ENCODE peak calls at places on chromosomes 2 and 18, in seven cellular contexts. L is IMR-90, M is K562, E is GM12878, B is heart left ventricle, I is neural progenitor cell, Z is psoas muscle. A is an unnamed sample.

GRCh38 chr2:240220371-240220770 is 79.9 kb upstream of the OTOS start:
- DNase-seq in L (peak; percentile 80), M (no peak), E (no peak), B (no peak), I (no peak), Z (no peak), A (no peak)

GRCh38 chr2:163667064-163667887 is 68.5 kb downstream of the FIGN start:
- DNase-seq in L (peak; percentile 94), M (no peak), E (no peak), B (no peak), I (no peak), Z (no peak), A (no peak)

GRCh38 chr2:8469709-8470493 is 212.0 kb upstream of the ID2 start:
- DNase-seq in L (no peak), M (no peak), E (no peak), B (no peak), I (no peak), Z (no peak), A (no peak)

GRCh38 chr18:45590060-45590537 is 25.2 kb upstream of the SLC14A2 start:
- DNase-seq in L (peak; percentile 6), M (no peak), E (no peak), B (no peak), I (no peak), Z (no peak), A (no peak)

GRCh38 chr2:128630974-128631697 is 312.5 kb upstream of the HS6ST1 start:
- DNase-seq in L (no peak), M (no peak), E (no peak), B (no peak), I (no peak), Z (no peak), A (no peak)

GRCh38 chr2:24158131-24158530 is 16.7 kb upstream of the FAM228A start:
- DNase-seq in L (no peak), M (no peak), E (no peak), B (no peak), I (no peak), Z (no peak), A (no peak)

GRCh38 chr18:22609642-22610041 is 191.9 kb upstream of the CTAGE1 start:
- DNase-seq in L (peak; percentile 16), M (peak; percentile 15), E (no peak), B (peak; percentile 77), I (peak; percentile 42), Z (peak; percentile 25), A (no peak)

GRCh38 chr18:10169064-10169562 is 255.3 kb downstream of the VAPA start:
- DNase-seq in L (peak; percentile 72), M (no peak), E (no peak), B (no peak), I (no peak), Z (no peak), A (no peak)

DNA sequence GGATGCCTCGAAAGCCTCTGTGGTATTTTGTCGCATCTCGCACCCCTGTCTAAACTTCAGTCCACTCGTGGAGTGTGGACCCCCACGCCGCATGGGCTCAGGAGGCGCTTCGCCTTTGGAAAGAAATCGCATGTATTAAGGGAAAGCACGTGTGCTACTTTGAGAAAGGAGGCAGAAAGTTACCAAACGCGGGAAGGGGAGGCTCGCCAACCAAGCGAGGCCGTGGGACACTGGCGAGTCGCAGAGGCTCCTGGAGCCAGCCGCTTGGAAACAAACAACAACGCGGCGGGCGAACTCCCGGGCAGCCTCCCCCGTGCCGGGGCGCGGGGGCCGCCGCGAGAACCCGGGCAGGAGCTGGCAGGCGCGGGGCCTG is 455 bp upstream of the AGAP1 start:
- DNase-seq in L (peak; percentile 35), M (no peak), E (no peak), B (no peak), I (no peak), Z (no peak), A (no peak)
- H3K4me3 ChIP-seq in L (peak overlapping the region; percentile 99), M (peak overlapping the region; percentile 51), E (no peak overlapping the region), B (peak overlapping the region; percentile 88), I (peak overlapping the region; percentile 80), Z (peak overlapping the region; percentile 83), A (peak overlapping the region; percentile 81)

GRCh38 chr18:24982831-24983230 is 369.1 kb downstream of the ZNF521 start:
- DNase-seq in L (peak; percentile 46), M (no peak), E (no peak), B (no peak), I (no peak), Z (no peak), A (no peak)
- H3K4me1 ChIP-seq in L (peaks cover 12% of the 10 kb centered on the region), M (no peaks in the 10 kb centered on the region), E (no peaks in the 10 kb centered on the region), B (no peaks in the 10 kb centered on the region), I (peaks cover 66% of the 10 kb centered on the region), Z (peaks cover 32% of the 10 kb centered on the region), A (peaks cover 3% of the 10 kb centered on the region)

DNA sequence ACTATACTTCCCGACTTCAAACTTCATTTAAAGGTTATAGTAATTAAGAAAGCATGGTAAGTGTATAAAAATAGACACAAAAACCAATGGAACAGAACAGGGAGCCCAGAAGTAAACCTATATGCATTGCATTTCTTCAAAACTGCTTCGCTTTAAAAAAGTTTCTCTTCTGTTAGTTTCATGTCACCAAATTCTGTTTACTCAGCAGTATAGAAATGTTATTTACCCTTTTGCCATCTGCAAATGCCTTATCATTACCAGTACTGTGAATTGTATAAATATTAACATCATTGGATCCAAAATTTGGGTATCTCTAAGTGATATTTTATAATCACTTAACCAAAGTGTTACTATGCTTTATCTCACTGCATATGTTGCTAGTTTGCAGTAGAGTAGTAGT is 45.9 kb upstream of the ZNF638 start:
- DNase-seq in L (no peak), M (no peak), E (no peak), B (no peak), I (no peak), Z (no peak), A (no peak)
- H3K27ac ChIP-seq in L (no peak overlapping the region), M (no peak overlapping the region), E (no peak overlapping the region), B (no peak overlapping the region), I (no peak overlapping the region), Z (no peak overlapping the region), A (no peak overlapping the region)

GRCh38 chr2:238790877-238791276 is 57.0 kb upstream of the TWIST2 start:
- DNase-seq in L (no peak), M (no peak), E (no peak), B (no peak), I (no peak), Z (no peak), A (no peak)
- H3K4me3 ChIP-seq in L (no peak overlapping the region), M (no peak overlapping the region), E (no peak overlapping the region), B (no peak overlapping the region), I (no peak overlapping the region), Z (no peak overlapping the region), A (no peak overlapping the region)

GRCh38 chr2:173064231-173064805 is 11.3 kb upstream of the MAP3K20 start:
- DNase-seq in L (peak; percentile 66), M (no peak), E (no peak), B (no peak), I (no peak), Z (no peak), A (no peak)

GRCh38 chr2:173062806-173063205 is 12.8 kb upstream of the MAP3K20 start:
- DNase-seq in L (peak; percentile 33), M (no peak), E (no peak), B (no peak), I (no peak), Z (no peak), A (no peak)

GRCh38 chr2:173066887-173067676 is 8.6 kb upstream of the MAP3K20 start:
- DNase-seq in L (no peak), M (no peak), E (no peak), B (no peak), I (no peak), Z (no peak), A (no peak)
- H3K4me1 ChIP-seq in L (peaks cover 4% of the 10 kb centered on the region), M (no peaks in the 10 kb centered on the region), E (no peaks in the 10 kb centered on the region), B (no peaks in the 10 kb centered on the region), I (no peaks in the 10 kb centered on the region), Z (peaks cover 3% of the 10 kb centered on the region), A (no peaks in the 10 kb centered on the region)

GRCh38 chr2:65800998-65801397 is 368.6 kb upstream of the SPRED2 start:
- DNase-seq in L (peak; percentile 23), M (no peak), E (no peak), B (no peak), I (peak; percentile 11), Z (no peak), A (no peak)
- H3K27ac ChIP-seq in L (no peak overlapping the region), M (no peak overlapping the region), E (no peak overlapping the region), B (no peak overlapping the region), I (no peak overlapping the region), Z (no peak overlapping the region), A (no peak overlapping the region)

DNA sequence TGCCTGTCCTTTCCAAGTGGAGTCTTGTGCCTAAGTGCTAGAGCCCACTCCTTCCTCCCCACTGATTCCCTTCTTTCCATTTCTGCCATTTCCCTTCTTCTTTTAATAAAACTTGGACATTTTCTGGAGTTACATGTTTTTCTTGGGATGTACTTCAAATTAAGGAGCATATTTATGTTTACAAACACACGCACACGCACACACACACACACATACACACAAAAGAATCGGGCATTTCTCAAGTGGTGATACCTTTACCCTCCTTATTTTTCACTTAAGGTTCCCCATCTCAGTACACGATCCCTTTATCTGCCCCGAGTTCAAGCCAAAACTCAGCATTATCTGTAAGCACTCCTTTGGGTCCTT is 154.3 kb downstream of the TGIF1 start:
- DNase-seq in L (no peak), M (no peak), E (no peak), B (no peak), I (peak; percentile 40), Z (no peak), A (no peak)
- H3K4me3 ChIP-seq in L (peak overlapping the region; percentile 49), M (peak overlapping the region; percentile 55), E (peak overlapping the region; percentile 57), B (peak overlapping the region; percentile 60), I (peak overlapping the region; percentile 52), Z (peak overlapping the region; percentile 62), A (peak overlapping the region; percentile 70)